ENCODE peak calls at places on chromosomes 12 and 14, in eight cellular contexts. One of them, this sample, is unnamed.

GRCh38 chr14:60116181-60116580 is 24.5 kb downstream of the PCNX4 start:
- DNase-seq in cardiac fibroblast: no peak
- DNase-seq in germinal center: no peak
- DNase-seq in glutamatergic neuron: no peak
- DNase-seq in hypothalamus: no peak
- DNase-seq in HCEC 1CT: peak; percentile 43
- DNase-seq in activated T-helper 1 cell treated with anti-CD3 and anti-CD28 coated beads, Interleukin-2, amount 50 U/mL, for 16 hours: no peak
- DNase-seq in GM04504: no peak
- DNase-seq in this sample: no peak

GRCh38 chr12:116370004-116370404 is 92.5 kb upstream of the MED13L start:
- DNase-seq in cardiac fibroblast: peak; percentile 87
- DNase-seq in germinal center: no peak
- DNase-seq in glutamatergic neuron: no peak
- DNase-seq in hypothalamus: no peak
- DNase-seq in HCEC 1CT: peak; percentile 45
- DNase-seq in activated T-helper 1 cell treated with anti-CD3 and anti-CD28 coated beads, Interleukin-2, amount 50 U/mL, for 16 hours: no peak
- DNase-seq in GM04504: peak; percentile 74
- DNase-seq in this sample: no peak

GRCh38 chr12:39830862-39831520 is 211.4 kb upstream of the ABCD2 start:
- DNase-seq in cardiac fibroblast: no peak
- DNase-seq in germinal center: no peak
- DNase-seq in glutamatergic neuron: no peak
- DNase-seq in hypothalamus: no peak
- DNase-seq in HCEC 1CT: no peak
- DNase-seq in activated T-helper 1 cell treated with anti-CD3 and anti-CD28 coated beads, Interleukin-2, amount 50 U/mL, for 16 hours: no peak
- DNase-seq in GM04504: peak; percentile 23
- DNase-seq in this sample: no peak

GRCh38 chr12:72201457-72201856 is 70.7 kb upstream of the TRHDE start:
- DNase-seq in cardiac fibroblast: no peak
- DNase-seq in germinal center: no peak
- DNase-seq in glutamatergic neuron: no peak
- DNase-seq in hypothalamus: no peak
- DNase-seq in HCEC 1CT: no peak
- DNase-seq in activated T-helper 1 cell treated with anti-CD3 and anti-CD28 coated beads, Interleukin-2, amount 50 U/mL, for 16 hours: no peak
- DNase-seq in GM04504: no peak
- DNase-seq in this sample: no peak

GRCh38 chr12:106459534-106459933 is 102.0 kb downstream of the POLR3B start:
- DNase-seq in cardiac fibroblast: no peak
- DNase-seq in germinal center: no peak
- DNase-seq in glutamatergic neuron: no peak
- DNase-seq in hypothalamus: no peak
- DNase-seq in HCEC 1CT: no peak
- DNase-seq in activated T-helper 1 cell treated with anti-CD3 and anti-CD28 coated beads, Interleukin-2, amount 50 U/mL, for 16 hours: no peak
- DNase-seq in GM04504: no peak
- DNase-seq in this sample: no peak

GRCh38 chr12:95805864-95806669 is 15.5 kb upstream of the NTN4 start:
- DNase-seq in cardiac fibroblast: peak; percentile 78
- DNase-seq in germinal center: no peak
- DNase-seq in glutamatergic neuron: no peak
- DNase-seq in hypothalamus: no peak
- DNase-seq in HCEC 1CT: peak; percentile 96
- DNase-seq in activated T-helper 1 cell treated with anti-CD3 and anti-CD28 coated beads, Interleukin-2, amount 50 U/mL, for 16 hours: no peak
- DNase-seq in GM04504: peak; percentile 99
- DNase-seq in this sample: no peak

GRCh38 chr12:104187446-104188155 is 28.0 kb upstream of the TXNRD1 start:
- DNase-seq in cardiac fibroblast: no peak
- DNase-seq in germinal center: no peak
- DNase-seq in glutamatergic neuron: no peak
- DNase-seq in hypothalamus: no peak
- DNase-seq in HCEC 1CT: no peak
- DNase-seq in activated T-helper 1 cell treated with anti-CD3 and anti-CD28 coated beads, Interleukin-2, amount 50 U/mL, for 16 hours: no peak
- DNase-seq in GM04504: no peak
- DNase-seq in this sample: no peak

GRCh38 chr12:27937768-27938167 is 34.8 kb downstream of the PTHLH start:
- DNase-seq in cardiac fibroblast: peak; percentile 43
- DNase-seq in germinal center: no peak
- DNase-seq in glutamatergic neuron: no peak
- DNase-seq in hypothalamus: no peak
- DNase-seq in HCEC 1CT: no peak
- DNase-seq in activated T-helper 1 cell treated with anti-CD3 and anti-CD28 coated beads, Interleukin-2, amount 50 U/mL, for 16 hours: no peak
- DNase-seq in GM04504: no peak
- DNase-seq in this sample: no peak

GRCh38 chr14:29805415-29806123 is 122.1 kb downstream of the PRKD1 start:
- DNase-seq in cardiac fibroblast: peak; percentile 97
- DNase-seq in germinal center: no peak
- DNase-seq in glutamatergic neuron: no peak
- DNase-seq in hypothalamus: no peak
- DNase-seq in HCEC 1CT: peak; percentile 88
- DNase-seq in activated T-helper 1 cell treated with anti-CD3 and anti-CD28 coated beads, Interleukin-2, amount 50 U/mL, for 16 hours: no peak
- DNase-seq in GM04504: peak; percentile 48
- DNase-seq in this sample: peak; percentile 81

GRCh38 chr12:16297521-16297920 is 20.0 kb upstream of the SLC15A5 start:
- DNase-seq in cardiac fibroblast: no peak
- DNase-seq in germinal center: no peak
- DNase-seq in glutamatergic neuron: no peak
- DNase-seq in hypothalamus: no peak
- DNase-seq in HCEC 1CT: no peak
- DNase-seq in activated T-helper 1 cell treated with anti-CD3 and anti-CD28 coated beads, Interleukin-2, amount 50 U/mL, for 16 hours: no peak
- DNase-seq in GM04504: no peak
- DNase-seq in this sample: no peak

GRCh38 chr14:105861985-105862465 is 335.6 kb downstream of the TMEM121 start:
- DNase-seq in cardiac fibroblast: no peak
- DNase-seq in germinal center: peak; percentile 84
- DNase-seq in glutamatergic neuron: no peak
- DNase-seq in hypothalamus: no peak
- DNase-seq in HCEC 1CT: no peak
- DNase-seq in activated T-helper 1 cell treated with anti-CD3 and anti-CD28 coated beads, Interleukin-2, amount 50 U/mL, for 16 hours: no peak
- DNase-seq in GM04504: no peak
- DNase-seq in this sample: no peak

GRCh38 chr14:105092912-105093425 is 27.7 kb upstream of the GPR132 start:
- DNase-seq in cardiac fibroblast: peak; percentile 73
- DNase-seq in germinal center: peak; percentile 70
- DNase-seq in glutamatergic neuron: no peak
- DNase-seq in hypothalamus: no peak
- DNase-seq in HCEC 1CT: peak; percentile 41
- DNase-seq in activated T-helper 1 cell treated with anti-CD3 and anti-CD28 coated beads, Interleukin-2, amount 50 U/mL, for 16 hours: peak; percentile 38
- DNase-seq in GM04504: no peak
- DNase-seq in this sample: no peak

GRCh38 chr14:104519721-104520120 is 59.8 kb upstream of the C14orf180 start:
- DNase-seq in cardiac fibroblast: no peak
- DNase-seq in germinal center: no peak
- DNase-seq in glutamatergic neuron: no peak
- DNase-seq in hypothalamus: no peak
- DNase-seq in HCEC 1CT: no peak
- DNase-seq in activated T-helper 1 cell treated with anti-CD3 and anti-CD28 coated beads, Interleukin-2, amount 50 U/mL, for 16 hours: no peak
- DNase-seq in GM04504: no peak
- DNase-seq in this sample: no peak

GRCh38 chr14:54533100-54533499 is 23.4 kb downstream of the CGRRF1 start:
- DNase-seq in cardiac fibroblast: no peak
- DNase-seq in germinal center: no peak
- DNase-seq in glutamatergic neuron: no peak
- DNase-seq in hypothalamus: no peak
- DNase-seq in HCEC 1CT: no peak
- DNase-seq in activated T-helper 1 cell treated with anti-CD3 and anti-CD28 coated beads, Interleukin-2, amount 50 U/mL, for 16 hours: no peak
- DNase-seq in GM04504: no peak
- DNase-seq in this sample: no peak

GRCh38 chr12:77796775-77797174 is 33.9 kb upstream of the NAV3 start:
- DNase-seq in cardiac fibroblast: peak; percentile 36
- DNase-seq in germinal center: no peak
- DNase-seq in glutamatergic neuron: no peak
- DNase-seq in hypothalamus: no peak
- DNase-seq in HCEC 1CT: peak; percentile 54
- DNase-seq in activated T-helper 1 cell treated with anti-CD3 and anti-CD28 coated beads, Interleukin-2, amount 50 U/mL, for 16 hours: no peak
- DNase-seq in GM04504: no peak
- DNase-seq in this sample: no peak

GRCh38 chr14:90058876-90059458 is 2.8 kb upstream of the KCNK13 start:
- DNase-seq in cardiac fibroblast: no peak
- DNase-seq in germinal center: no peak
- DNase-seq in glutamatergic neuron: no peak
- DNase-seq in hypothalamus: no peak
- DNase-seq in HCEC 1CT: peak; percentile 20
- DNase-seq in activated T-helper 1 cell treated with anti-CD3 and anti-CD28 coated beads, Interleukin-2, amount 50 U/mL, for 16 hours: no peak
- DNase-seq in GM04504: no peak
- DNase-seq in this sample: no peak

GRCh38 chr14:75563931-75564330 is 14.5 kb upstream of the FLVCR2 start:
- DNase-seq in cardiac fibroblast: no peak
- DNase-seq in germinal center: no peak
- DNase-seq in glutamatergic neuron: no peak
- DNase-seq in hypothalamus: no peak
- DNase-seq in HCEC 1CT: no peak
- DNase-seq in activated T-helper 1 cell treated with anti-CD3 and anti-CD28 coated beads, Interleukin-2, amount 50 U/mL, for 16 hours: no peak
- DNase-seq in GM04504: no peak
- DNase-seq in this sample: peak; percentile 79

GRCh38 chr12:126537961-126538530 is 1472.8 kb downstream of the AACS start:
- DNase-seq in cardiac fibroblast: no peak
- DNase-seq in germinal center: no peak
- DNase-seq in glutamatergic neuron: no peak
- DNase-seq in hypothalamus: no peak
- DNase-seq in HCEC 1CT: no peak
- DNase-seq in activated T-helper 1 cell treated with anti-CD3 and anti-CD28 coated beads, Interleukin-2, amount 50 U/mL, for 16 hours: no peak
- DNase-seq in GM04504: no peak
- DNase-seq in this sample: no peak

GRCh38 chr12:68591716-68592437 is 18.8 kb upstream of the RAP1B start:
- DNase-seq in cardiac fibroblast: no peak
- DNase-seq in germinal center: peak; percentile 61
- DNase-seq in glutamatergic neuron: no peak
- DNase-seq in hypothalamus: no peak
- DNase-seq in HCEC 1CT: no peak
- DNase-seq in activated T-helper 1 cell treated with anti-CD3 and anti-CD28 coated beads, Interleukin-2, amount 50 U/mL, for 16 hours: no peak
- DNase-seq in GM04504: no peak
- DNase-seq in this sample: peak; percentile 22

GRCh38 chr12:34603382-34604035 is 581.2 kb downstream of the ALG10 start:
- DNase-seq in cardiac fibroblast: no peak
- DNase-seq in germinal center: no peak
- DNase-seq in glutamatergic neuron: no peak
- DNase-seq in hypothalamus: no peak
- DNase-seq in HCEC 1CT: no peak
- DNase-seq in activated T-helper 1 cell treated with anti-CD3 and anti-CD28 coated beads, Interleukin-2, amount 50 U/mL, for 16 hours: no peak
- DNase-seq in GM04504: no peak
- DNase-seq in this sample: no peak

GRCh38 chr12:65155784-65156183 is 13.6 kb upstream of the LEMD3 start:
- DNase-seq in cardiac fibroblast: no peak
- DNase-seq in germinal center: no peak
- DNase-seq in glutamatergic neuron: no peak
- DNase-seq in hypothalamus: no peak
- DNase-seq in HCEC 1CT: no peak
- DNase-seq in activated T-helper 1 cell treated with anti-CD3 and anti-CD28 coated beads, Interleukin-2, amount 50 U/mL, for 16 hours: no peak
- DNase-seq in GM04504: no peak
- DNase-seq in this sample: no peak

GRCh38 chr12:90682398-90682797 is 272.6 kb downstream of the CCER1 start:
- DNase-seq in cardiac fibroblast: peak; percentile 4
- DNase-seq in germinal center: no peak
- DNase-seq in glutamatergic neuron: no peak
- DNase-seq in hypothalamus: no peak
- DNase-seq in HCEC 1CT: peak; percentile 45
- DNase-seq in activated T-helper 1 cell treated with anti-CD3 and anti-CD28 coated beads, Interleukin-2, amount 50 U/mL, for 16 hours: no peak
- DNase-seq in GM04504: no peak
- DNase-seq in this sample: no peak

GRCh38 chr12:278046-278445 is 15.4 kb upstream of the SLC6A13 start:
- DNase-seq in cardiac fibroblast: no peak
- DNase-seq in germinal center: no peak
- DNase-seq in glutamatergic neuron: no peak
- DNase-seq in hypothalamus: no peak
- DNase-seq in HCEC 1CT: no peak
- DNase-seq in activated T-helper 1 cell treated with anti-CD3 and anti-CD28 coated beads, Interleukin-2, amount 50 U/mL, for 16 hours: no peak
- DNase-seq in GM04504: no peak
- DNase-seq in this sample: no peak

GRCh38 chr12:11085419-11085818 is 6.7 kb downstream of the TAS2R43 start:
- DNase-seq in cardiac fibroblast: no peak
- DNase-seq in germinal center: no peak
- DNase-seq in glutamatergic neuron: no peak
- DNase-seq in hypothalamus: no peak
- DNase-seq in HCEC 1CT: no peak
- DNase-seq in activated T-helper 1 cell treated with anti-CD3 and anti-CD28 coated beads, Interleukin-2, amount 50 U/mL, for 16 hours: no peak
- DNase-seq in GM04504: no peak
- DNase-seq in this sample: no peak

GRCh38 chr12:51323317-51323960 is 535 bp downstream of the BIN2 start:
- DNase-seq in cardiac fibroblast: no peak
- DNase-seq in germinal center: peak; percentile 57
- DNase-seq in glutamatergic neuron: no peak
- DNase-seq in hypothalamus: no peak
- DNase-seq in HCEC 1CT: no peak
- DNase-seq in activated T-helper 1 cell treated with anti-CD3 and anti-CD28 coated beads, Interleukin-2, amount 50 U/mL, for 16 hours: peak; percentile 20
- DNase-seq in GM04504: no peak
- DNase-seq in this sample: no peak

GRCh38 chr12:65911321-65911720 is 87.0 kb downstream of the HMGA2 start:
- DNase-seq in cardiac fibroblast: peak; percentile 58
- DNase-seq in germinal center: no peak
- DNase-seq in glutamatergic neuron: no peak
- DNase-seq in hypothalamus: no peak
- DNase-seq in HCEC 1CT: peak; percentile 38
- DNase-seq in activated T-helper 1 cell treated with anti-CD3 and anti-CD28 coated beads, Interleukin-2, amount 50 U/mL, for 16 hours: no peak
- DNase-seq in GM04504: peak; percentile 34
- DNase-seq in this sample: peak; percentile 6

GRCh38 chr14:76138119-76138757 is 13.5 kb upstream of the GPATCH2L start:
- DNase-seq in cardiac fibroblast: no peak
- DNase-seq in germinal center: no peak
- DNase-seq in glutamatergic neuron: no peak
- DNase-seq in hypothalamus: no peak
- DNase-seq in HCEC 1CT: no peak
- DNase-seq in activated T-helper 1 cell treated with anti-CD3 and anti-CD28 coated beads, Interleukin-2, amount 50 U/mL, for 16 hours: no peak
- DNase-seq in GM04504: no peak
- DNase-seq in this sample: no peak

GRCh38 chr12:25186038-25186787 is 8.7 kb downstream of the DNAI7 start:
- DNase-seq in cardiac fibroblast: no peak
- DNase-seq in germinal center: no peak
- DNase-seq in glutamatergic neuron: no peak
- DNase-seq in hypothalamus: no peak
- DNase-seq in HCEC 1CT: no peak
- DNase-seq in activated T-helper 1 cell treated with anti-CD3 and anti-CD28 coated beads, Interleukin-2, amount 50 U/mL, for 16 hours: no peak
- DNase-seq in GM04504: no peak
- DNase-seq in this sample: no peak

GRCh38 chr12:5626146-5626545 is 194.2 kb downstream of the NTF3 start:
- DNase-seq in cardiac fibroblast: no peak
- DNase-seq in germinal center: no peak
- DNase-seq in glutamatergic neuron: no peak
- DNase-seq in hypothalamus: no peak
- DNase-seq in HCEC 1CT: no peak
- DNase-seq in activated T-helper 1 cell treated with anti-CD3 and anti-CD28 coated beads, Interleukin-2, amount 50 U/mL, for 16 hours: no peak
- DNase-seq in GM04504: no peak
- DNase-seq in this sample: no peak

GRCh38 chr14:99663716-99664635 is 19.0 kb downstream of the HHIPL1 start:
- DNase-seq in cardiac fibroblast: no peak
- DNase-seq in germinal center: no peak
- DNase-seq in glutamatergic neuron: no peak
- DNase-seq in hypothalamus: no peak
- DNase-seq in HCEC 1CT: no peak
- DNase-seq in activated T-helper 1 cell treated with anti-CD3 and anti-CD28 coated beads, Interleukin-2, amount 50 U/mL, for 16 hours: no peak
- DNase-seq in GM04504: no peak
- DNase-seq in this sample: no peak

GRCh38 chr14:45492876-45493275 is 239.9 kb upstream of the MIS18BP1 start:
- DNase-seq in cardiac fibroblast: no peak
- DNase-seq in germinal center: no peak
- DNase-seq in glutamatergic neuron: no peak
- DNase-seq in hypothalamus: no peak
- DNase-seq in HCEC 1CT: no peak
- DNase-seq in activated T-helper 1 cell treated with anti-CD3 and anti-CD28 coated beads, Interleukin-2, amount 50 U/mL, for 16 hours: no peak
- DNase-seq in GM04504: no peak
- DNase-seq in this sample: peak; percentile 19

GRCh38 chr14:74947353-74948227 is 7.8 kb downstream of the PGF start:
- DNase-seq in cardiac fibroblast: no peak
- DNase-seq in germinal center: no peak
- DNase-seq in glutamatergic neuron: no peak
- DNase-seq in hypothalamus: no peak
- DNase-seq in HCEC 1CT: no peak
- DNase-seq in activated T-helper 1 cell treated with anti-CD3 and anti-CD28 coated beads, Interleukin-2, amount 50 U/mL, for 16 hours: no peak
- DNase-seq in GM04504: no peak
- DNase-seq in this sample: no peak

GRCh38 chr14:21940887-21941855 is 267.6 kb upstream of the OR4E1 start:
- DNase-seq in cardiac fibroblast: peak; percentile 0
- DNase-seq in germinal center: peak; percentile 8
- DNase-seq in glutamatergic neuron: peak; percentile 56
- DNase-seq in hypothalamus: no peak
- DNase-seq in HCEC 1CT: peak; percentile 38
- DNase-seq in activated T-helper 1 cell treated with anti-CD3 and anti-CD28 coated beads, Interleukin-2, amount 50 U/mL, for 16 hours: no peak
- DNase-seq in GM04504: no peak
- DNase-seq in this sample: no peak

GRCh38 chr14:78968249-78968648 is 798.1 kb downstream of the NRXN3 start:
- DNase-seq in cardiac fibroblast: no peak
- DNase-seq in germinal center: no peak
- DNase-seq in glutamatergic neuron: no peak
- DNase-seq in hypothalamus: no peak
- DNase-seq in HCEC 1CT: no peak
- DNase-seq in activated T-helper 1 cell treated with anti-CD3 and anti-CD28 coated beads, Interleukin-2, amount 50 U/mL, for 16 hours: no peak
- DNase-seq in GM04504: no peak
- DNase-seq in this sample: no peak